ENCODE peak calls at places on chromosome 2, in nine cellular contexts. One of them, this sample, is unnamed.
A peak's percentile ranks its signal among the peaks of the same experiment; 100 is the strongest.

GRCh38 chr2:10384089-10384734 is 63.9 kb downstream of the ODC1 start:
- DNase-seq in fibroblast of the aortic adventitia: no peak
- DNase-seq in dorsolateral prefrontal cortex: no peak
- DNase-seq in GM12865: no peak
- DNase-seq in neural progenitor cell: no peak
- DNase-seq in CD8-positive, alpha-beta T cell: no peak
- DNase-seq in upper lobe of right lung: no peak
- DNase-seq in Peyer's patch: no peak
- DNase-seq in pancreas: no peak
- DNase-seq in this sample: no peak

GRCh38 chr2:238704471-238705230 is 143.2 kb upstream of the TWIST2 start:
- DNase-seq in fibroblast of the aortic adventitia: no peak
- DNase-seq in dorsolateral prefrontal cortex: peak; percentile 27
- DNase-seq in GM12865: no peak
- DNase-seq in neural progenitor cell: no peak
- DNase-seq in CD8-positive, alpha-beta T cell: no peak
- DNase-seq in upper lobe of right lung: no peak
- DNase-seq in Peyer's patch: no peak
- DNase-seq in pancreas: no peak
- DNase-seq in this sample: no peak

GRCh38 chr2:24984912-24985311 is 13.2 kb upstream of the DNAJC27 start:
- DNase-seq in fibroblast of the aortic adventitia: peak; percentile 39
- DNase-seq in dorsolateral prefrontal cortex: peak; percentile 72
- DNase-seq in GM12865: peak; percentile 6
- DNase-seq in neural progenitor cell: peak; percentile 64
- DNase-seq in CD8-positive, alpha-beta T cell: no peak
- DNase-seq in upper lobe of right lung: no peak
- DNase-seq in Peyer's patch: no peak
- DNase-seq in pancreas: no peak
- DNase-seq in this sample: no peak

GRCh38 chr2:65361623-65362022 is 70.8 kb downstream of the SPRED2 start:
- DNase-seq in fibroblast of the aortic adventitia: no peak
- DNase-seq in dorsolateral prefrontal cortex: no peak
- DNase-seq in GM12865: no peak
- DNase-seq in neural progenitor cell: no peak
- DNase-seq in CD8-positive, alpha-beta T cell: no peak
- DNase-seq in upper lobe of right lung: no peak
- DNase-seq in Peyer's patch: no peak
- DNase-seq in pancreas: no peak
- DNase-seq in this sample: no peak

GRCh38 chr2:43136862-43137261 is 89.5 kb downstream of the ZFP36L2 start:
- DNase-seq in fibroblast of the aortic adventitia: no peak
- DNase-seq in dorsolateral prefrontal cortex: no peak
- DNase-seq in GM12865: peak; percentile 47
- DNase-seq in neural progenitor cell: no peak
- DNase-seq in CD8-positive, alpha-beta T cell: peak; percentile 84
- DNase-seq in upper lobe of right lung: no peak
- DNase-seq in Peyer's patch: peak; percentile 50
- DNase-seq in pancreas: no peak
- DNase-seq in this sample: no peak

GRCh38 chr2:165079432-165079831 is 124.1 kb upstream of the SLC38A11 start:
- DNase-seq in fibroblast of the aortic adventitia: peak; percentile 43
- DNase-seq in dorsolateral prefrontal cortex: no peak
- DNase-seq in GM12865: no peak
- DNase-seq in neural progenitor cell: no peak
- DNase-seq in CD8-positive, alpha-beta T cell: no peak
- DNase-seq in upper lobe of right lung: no peak
- DNase-seq in Peyer's patch: no peak
- DNase-seq in pancreas: no peak
- DNase-seq in this sample: no peak

GRCh38 chr2:145812163-145812554 is 1292.2 kb upstream of the ZEB2 start:
- DNase-seq in fibroblast of the aortic adventitia: no peak
- DNase-seq in dorsolateral prefrontal cortex: no peak
- DNase-seq in GM12865: no peak
- DNase-seq in neural progenitor cell: no peak
- DNase-seq in CD8-positive, alpha-beta T cell: no peak
- DNase-seq in upper lobe of right lung: no peak
- DNase-seq in Peyer's patch: no peak
- DNase-seq in pancreas: no peak
- DNase-seq in this sample: no peak

GRCh38 chr2:75643980-75644379 is 2.6 kb upstream of the MRPL19 start:
- DNase-seq in fibroblast of the aortic adventitia: no peak
- DNase-seq in dorsolateral prefrontal cortex: no peak
- DNase-seq in GM12865: no peak
- DNase-seq in neural progenitor cell: no peak
- DNase-seq in CD8-positive, alpha-beta T cell: no peak
- DNase-seq in upper lobe of right lung: no peak
- DNase-seq in Peyer's patch: no peak
- DNase-seq in pancreas: no peak
- DNase-seq in this sample: no peak

GRCh38 chr2:172329404-172330059 is 97.9 kb upstream of the ITGA6 start:
- DNase-seq in fibroblast of the aortic adventitia: no peak
- DNase-seq in dorsolateral prefrontal cortex: no peak
- DNase-seq in GM12865: no peak
- DNase-seq in neural progenitor cell: no peak
- DNase-seq in CD8-positive, alpha-beta T cell: no peak
- DNase-seq in upper lobe of right lung: no peak
- DNase-seq in Peyer's patch: peak; percentile 77
- DNase-seq in pancreas: no peak
- DNase-seq in this sample: no peak

GRCh38 chr2:33212151-33212550 is 264.3 kb upstream of the RASGRP3 start:
- DNase-seq in fibroblast of the aortic adventitia: peak; percentile 97
- DNase-seq in dorsolateral prefrontal cortex: no peak
- DNase-seq in GM12865: no peak
- DNase-seq in neural progenitor cell: no peak
- DNase-seq in CD8-positive, alpha-beta T cell: no peak
- DNase-seq in upper lobe of right lung: no peak
- DNase-seq in Peyer's patch: no peak
- DNase-seq in pancreas: no peak
- DNase-seq in this sample: no peak

GRCh38 chr2:86562891-86563649 is at the start of gene CHMP3:
- DNase-seq in fibroblast of the aortic adventitia: peak; percentile 98
- DNase-seq in dorsolateral prefrontal cortex: peak; percentile 95
- DNase-seq in GM12865: peak; percentile 98
- DNase-seq in neural progenitor cell: peak; percentile 96
- DNase-seq in CD8-positive, alpha-beta T cell: peak; percentile 95
- DNase-seq in upper lobe of right lung: peak; percentile 99
- DNase-seq in Peyer's patch: peak; percentile 95
- DNase-seq in pancreas: peak; percentile 97
- DNase-seq in this sample: peak; percentile 95

GRCh38 chr2:6946722-6947121 is 29.5 kb downstream of the RNF144A start:
- DNase-seq in fibroblast of the aortic adventitia: peak; percentile 68
- DNase-seq in dorsolateral prefrontal cortex: no peak
- DNase-seq in GM12865: no peak
- DNase-seq in neural progenitor cell: no peak
- DNase-seq in CD8-positive, alpha-beta T cell: no peak
- DNase-seq in upper lobe of right lung: no peak
- DNase-seq in Peyer's patch: no peak
- DNase-seq in pancreas: no peak
- DNase-seq in this sample: no peak

GRCh38 chr2:28717339-28717758 is 34.3 kb upstream of the PPP1CB start:
- DNase-seq in fibroblast of the aortic adventitia: peak; percentile 88
- DNase-seq in dorsolateral prefrontal cortex: no peak
- DNase-seq in GM12865: no peak
- DNase-seq in neural progenitor cell: no peak
- DNase-seq in CD8-positive, alpha-beta T cell: no peak
- DNase-seq in upper lobe of right lung: peak; percentile 74
- DNase-seq in Peyer's patch: no peak
- DNase-seq in pancreas: no peak
- DNase-seq in this sample: peak; percentile 5

GRCh38 chr2:63192889-63193778 is 142.5 kb downstream of the OTX1 start:
- DNase-seq in fibroblast of the aortic adventitia: no peak
- DNase-seq in dorsolateral prefrontal cortex: no peak
- DNase-seq in GM12865: no peak
- DNase-seq in neural progenitor cell: no peak
- DNase-seq in CD8-positive, alpha-beta T cell: no peak
- DNase-seq in upper lobe of right lung: no peak
- DNase-seq in Peyer's patch: no peak
- DNase-seq in pancreas: no peak
- DNase-seq in this sample: no peak

GRCh38 chr2:179987916-179988315 is 19.2 kb downstream of the CWC22 start:
- DNase-seq in fibroblast of the aortic adventitia: no peak
- DNase-seq in dorsolateral prefrontal cortex: no peak
- DNase-seq in GM12865: no peak
- DNase-seq in neural progenitor cell: no peak
- DNase-seq in CD8-positive, alpha-beta T cell: no peak
- DNase-seq in upper lobe of right lung: no peak
- DNase-seq in Peyer's patch: no peak
- DNase-seq in pancreas: no peak
- DNase-seq in this sample: no peak

GRCh38 chr2:179990676-179991317 is 16.3 kb downstream of the CWC22 start:
- DNase-seq in fibroblast of the aortic adventitia: no peak
- DNase-seq in dorsolateral prefrontal cortex: no peak
- DNase-seq in GM12865: no peak
- DNase-seq in neural progenitor cell: no peak
- DNase-seq in CD8-positive, alpha-beta T cell: no peak
- DNase-seq in upper lobe of right lung: no peak
- DNase-seq in Peyer's patch: no peak
- DNase-seq in pancreas: no peak
- DNase-seq in this sample: no peak

GRCh38 chr2:179995735-179996134 is 11.4 kb downstream of the CWC22 start:
- DNase-seq in fibroblast of the aortic adventitia: no peak
- DNase-seq in dorsolateral prefrontal cortex: no peak
- DNase-seq in GM12865: peak; percentile 48
- DNase-seq in neural progenitor cell: no peak
- DNase-seq in CD8-positive, alpha-beta T cell: no peak
- DNase-seq in upper lobe of right lung: no peak
- DNase-seq in Peyer's patch: no peak
- DNase-seq in pancreas: no peak
- DNase-seq in this sample: no peak

DNA sequence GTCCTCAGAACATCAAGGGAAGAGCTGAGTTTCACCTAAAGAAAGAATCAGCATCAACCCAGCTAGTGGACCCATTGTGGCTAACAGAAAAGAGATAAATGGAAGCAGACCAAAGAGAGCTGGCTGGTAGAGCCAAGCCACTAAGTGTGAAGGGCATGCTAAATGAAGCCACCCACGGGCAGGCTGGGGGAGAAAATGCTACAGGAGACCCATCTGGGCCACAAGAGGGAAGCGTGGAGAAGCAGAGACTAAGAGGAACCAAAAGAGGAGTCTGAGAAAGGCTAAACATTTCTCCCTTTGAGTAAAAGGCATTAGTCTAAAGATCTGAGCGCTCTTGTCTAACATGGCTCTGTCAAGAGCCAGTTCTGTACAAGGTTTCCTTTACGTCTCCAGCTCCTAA is 15.8 kb downstream of the CWC22 start:
- DNase-seq in fibroblast of the aortic adventitia: no peak
- DNase-seq in dorsolateral prefrontal cortex: no peak
- DNase-seq in GM12865: no peak
- DNase-seq in neural progenitor cell: peak; percentile 21
- DNase-seq in CD8-positive, alpha-beta T cell: no peak
- DNase-seq in upper lobe of right lung: no peak
- DNase-seq in Peyer's patch: no peak
- DNase-seq in pancreas: no peak
- DNase-seq in this sample: peak; percentile 16
- TF ChIP-seq CTCF in fibroblast of the aortic adventitia: no peak
- TF ChIP-seq CTCF in dorsolateral prefrontal cortex: no peak
- TF ChIP-seq CTCF in GM12865: no peak
- TF ChIP-seq CTCF in neural progenitor cell: peak; percentile 14
- TF ChIP-seq CTCF in CD8-positive, alpha-beta T cell: no peak
- TF ChIP-seq CTCF in upper lobe of right lung: no peak
- TF ChIP-seq CTCF in Peyer's patch: no peak
- TF ChIP-seq CTCF in pancreas: no peak
- TF ChIP-seq CTCF in this sample: no peak

DNA sequence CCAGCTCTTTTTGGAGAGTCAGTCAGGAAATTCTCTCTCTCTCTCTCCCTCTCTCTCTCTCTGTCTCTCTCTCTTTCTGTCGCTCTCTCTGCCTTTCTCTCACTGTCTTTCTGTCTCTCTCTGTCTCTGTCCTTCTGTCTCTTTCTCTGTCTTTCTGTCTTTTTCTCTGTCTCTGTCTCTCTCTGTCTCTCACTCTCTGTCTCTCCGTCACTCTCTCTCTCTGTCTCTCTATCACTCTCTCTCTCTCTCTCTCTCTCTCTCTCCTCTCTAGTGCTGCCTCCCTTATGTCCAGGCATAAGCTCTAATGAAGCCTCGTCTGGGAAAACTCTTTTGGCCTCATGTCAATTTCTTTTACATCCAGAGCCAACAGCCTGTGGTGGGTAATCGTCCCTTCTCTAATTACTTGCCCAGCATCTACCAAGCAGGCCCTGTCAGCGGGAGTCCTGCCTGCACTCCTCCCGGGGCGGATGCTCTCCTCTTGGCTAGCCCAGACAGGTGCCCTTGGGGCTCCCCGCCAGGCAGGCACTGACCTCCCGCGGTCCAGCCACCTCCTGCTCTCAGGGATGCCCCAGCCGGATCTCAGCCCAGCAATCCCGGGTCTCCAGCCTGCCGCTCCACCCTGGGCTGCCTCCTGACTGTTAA is 74.1 kb downstream of the NCAPH start:
- DNase-seq in fibroblast of the aortic adventitia: peak; percentile 63
- DNase-seq in dorsolateral prefrontal cortex: peak; percentile 54
- DNase-seq in GM12865: no peak
- DNase-seq in neural progenitor cell: peak; percentile 29
- DNase-seq in CD8-positive, alpha-beta T cell: no peak
- DNase-seq in upper lobe of right lung: no peak
- DNase-seq in Peyer's patch: no peak
- DNase-seq in pancreas: peak; percentile 64
- DNase-seq in this sample: peak; percentile 26
- TF ChIP-seq CTCF in fibroblast of the aortic adventitia: no peak
- TF ChIP-seq CTCF in dorsolateral prefrontal cortex: no peak
- TF ChIP-seq CTCF in GM12865: no peak
- TF ChIP-seq CTCF in neural progenitor cell: no peak
- TF ChIP-seq CTCF in CD8-positive, alpha-beta T cell: no peak
- TF ChIP-seq CTCF in upper lobe of right lung: no peak
- TF ChIP-seq CTCF in Peyer's patch: no peak
- TF ChIP-seq CTCF in pancreas: no peak
- TF ChIP-seq CTCF in this sample: no peak

GRCh38 chr2:205696541-205697441 is 14.5 kb downstream of the NRP2 start:
- DNase-seq in fibroblast of the aortic adventitia: no peak
- DNase-seq in dorsolateral prefrontal cortex: peak; percentile 68
- DNase-seq in GM12865: no peak
- DNase-seq in neural progenitor cell: peak; percentile 57
- DNase-seq in CD8-positive, alpha-beta T cell: no peak
- DNase-seq in upper lobe of right lung: no peak
- DNase-seq in Peyer's patch: no peak
- DNase-seq in pancreas: no peak
- DNase-seq in this sample: no peak
- TF ChIP-seq CTCF in fibroblast of the aortic adventitia: peak; percentile 21
- TF ChIP-seq CTCF in dorsolateral prefrontal cortex: peak; percentile 41
- TF ChIP-seq CTCF in GM12865: no peak
- TF ChIP-seq CTCF in neural progenitor cell: peak; percentile 50
- TF ChIP-seq CTCF in CD8-positive, alpha-beta T cell: no peak
- TF ChIP-seq CTCF in upper lobe of right lung: peak; percentile 17
- TF ChIP-seq CTCF in Peyer's patch: no peak
- TF ChIP-seq CTCF in pancreas: no peak
- TF ChIP-seq CTCF in this sample: no peak

DNA sequence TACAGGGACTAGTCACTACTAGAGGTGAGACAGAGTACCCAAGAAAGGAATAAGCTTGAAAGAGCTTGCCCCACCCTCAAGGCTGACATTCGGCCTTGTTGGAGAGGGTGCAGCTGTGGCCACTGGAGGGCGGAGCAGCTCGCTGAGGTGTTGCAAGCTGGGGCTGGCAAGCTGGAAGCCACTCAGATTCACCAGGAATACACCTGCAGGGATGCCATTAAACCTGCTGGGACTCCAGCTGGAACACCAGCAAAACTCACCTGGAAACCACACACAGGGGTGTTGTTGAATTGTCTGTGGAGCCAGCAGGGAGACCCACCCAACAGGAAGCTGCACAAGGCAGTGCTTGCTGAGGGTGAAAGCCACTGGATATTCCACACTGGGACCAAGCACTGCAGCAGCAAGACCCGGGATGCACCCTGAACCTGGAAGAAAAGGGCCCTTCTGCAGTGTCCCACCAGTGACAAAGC is 26.1 kb downstream of the KCTD18 start:
- DNase-seq in fibroblast of the aortic adventitia: peak; percentile 27
- DNase-seq in dorsolateral prefrontal cortex: no peak
- DNase-seq in GM12865: peak; percentile 71
- DNase-seq in neural progenitor cell: peak; percentile 78
- DNase-seq in CD8-positive, alpha-beta T cell: no peak
- DNase-seq in upper lobe of right lung: peak; percentile 84
- DNase-seq in Peyer's patch: peak; percentile 77
- DNase-seq in pancreas: peak; percentile 58
- DNase-seq in this sample: peak; percentile 70
- TF ChIP-seq CTCF in fibroblast of the aortic adventitia: peak; percentile 50
- TF ChIP-seq CTCF in dorsolateral prefrontal cortex: no peak
- TF ChIP-seq CTCF in GM12865: peak; percentile 74
- TF ChIP-seq CTCF in neural progenitor cell: peak; percentile 76
- TF ChIP-seq CTCF in CD8-positive, alpha-beta T cell: no peak
- TF ChIP-seq CTCF in upper lobe of right lung: peak; percentile 48
- TF ChIP-seq CTCF in Peyer's patch: peak; percentile 62
- TF ChIP-seq CTCF in pancreas: peak; percentile 53
- TF ChIP-seq CTCF in this sample: peak; percentile 62